ENCODE peak calls at places on chromosomes 1 and 21, in nine cellular contexts. J, C, T, O, X, W, K, M and N are unnamed samples.

GRCh38 chr1:63916485-63917360 is 142.9 kb downstream of the ROR1 start:
- DNase-seq in J (no peak), C (no peak), T (no peak), O (no peak), X (no peak), W (no peak), K (no peak), M (no peak), N (no peak)

GRCh38 chr21:33406493-33406892 is 3.3 kb downstream of the IFNGR2 start:
- DNase-seq in J (no peak), C (no peak), T (no peak), O (no peak), X (no peak), W (no peak), K (no peak), M (no peak), N (no peak)

GRCh38 chr1:167161242-167161641 is 59.4 kb upstream of the POU2F1 start:
- DNase-seq in J (no peak), C (no peak), T (no peak), O (no peak), X (no peak), W (no peak), K (no peak), M (peak; percentile 65), N (no peak)

GRCh38 chr1:110292327-110292741 is 46.8 kb upstream of the RBM15 start:
- DNase-seq in J (peak; percentile 63), C (no peak), T (no peak), O (no peak), X (no peak), W (no peak), K (peak; percentile 81), M (no peak), N (no peak)

GRCh38 chr1:9346566-9346965 is 53.9 kb downstream of the SPSB1 start:
- DNase-seq in J (no peak), C (no peak), T (no peak), O (no peak), X (no peak), W (no peak), K (no peak), M (no peak), N (no peak)

GRCh38 chr1:74392186-74392585 is 120.2 kb downstream of the LRRC53 start:
- DNase-seq in J (no peak), C (no peak), T (no peak), O (no peak), X (no peak), W (no peak), K (no peak), M (no peak), N (no peak)

GRCh38 chr21:16533692-16534407 is 804.1 kb downstream of the USP25 start:
- DNase-seq in J (no peak), C (no peak), T (no peak), O (no peak), X (no peak), W (peak; percentile 88), K (peak; percentile 60), M (no peak), N (no peak)

GRCh38 chr1:8660455-8660854 is 157.0 kb downstream of the RERE start:
- DNase-seq in J (peak; percentile 86), C (no peak), T (no peak), O (no peak), X (peak; percentile 76), W (peak; percentile 73), K (peak; percentile 96), M (no peak), N (no peak)

GRCh38 chr1:57064379-57064778 is 98.6 kb upstream of the C8B start:
- DNase-seq in J (no peak), C (no peak), T (no peak), O (no peak), X (no peak), W (no peak), K (no peak), M (no peak), N (no peak)

GRCh38 chr1:43358746-43359693 is at the start of gene CDC20:
- DNase-seq in J (peak; percentile 93), C (peak; percentile 99), T (peak; percentile 93), O (peak; percentile 97), X (peak; percentile 99), W (peak; percentile 98), K (peak; percentile 100), M (peak; percentile 98), N (peak; percentile 96)

GRCh38 chr1:231338270-231339128 is at the start of gene SPRTN:
- DNase-seq in J (no peak), C (no peak), T (no peak), O (no peak), X (no peak), W (no peak), K (peak; percentile 49), M (no peak), N (no peak)

GRCh38 chr1:29703596-29703995 is 467.3 kb downstream of the PTPRU start:
- DNase-seq in J (no peak), C (no peak), T (no peak), O (no peak), X (peak; percentile 38), W (peak; percentile 31), K (peak; percentile 74), M (peak; percentile 14), N (no peak)

GRCh38 chr1:1171551-1172340 is 1.9 kb upstream of the TTLL10 start:
- DNase-seq in J (no peak), C (no peak), T (peak; percentile 17), O (no peak), X (peak; percentile 74), W (no peak), K (no peak), M (no peak), N (no peak)

GRCh38 chr21:31289702-31290101 is 54.4 kb downstream of the TIAM1 start:
- DNase-seq in J (no peak), C (no peak), T (no peak), O (no peak), X (no peak), W (no peak), K (peak; percentile 12), M (no peak), N (no peak)

GRCh38 chr1:210347112-210347511 is 18.4 kb downstream of the HHAT start:
- DNase-seq in J (no peak), C (no peak), T (peak; percentile 5), O (no peak), X (no peak), W (no peak), K (peak; percentile 35), M (no peak), N (no peak)

GRCh38 chr1:113505357-113505756 is 115.0 kb downstream of the MAGI3 start:
- DNase-seq in J (no peak), C (no peak), T (no peak), O (no peak), X (no peak), W (no peak), K (no peak), M (no peak), N (no peak)

GRCh38 chr1:51618715-51619114 is 1.8 kb downstream of the OSBPL9 start:
- DNase-seq in J (no peak), C (no peak), T (no peak), O (no peak), X (no peak), W (no peak), K (no peak), M (no peak), N (no peak)

GRCh38 chr21:38973552-38973951 is 167.8 kb downstream of the ETS2 start:
- DNase-seq in J (no peak), C (no peak), T (no peak), O (no peak), X (no peak), W (no peak), K (no peak), M (no peak), N (no peak)

GRCh38 chr1:39745016-39745670 is 6.5 kb downstream of the PPIE start:
- DNase-seq in J (no peak), C (no peak), T (no peak), O (no peak), X (no peak), W (no peak), K (no peak), M (no peak), N (no peak)

GRCh38 chr1:172398193-172398592 is 22.3 kb upstream of the C1orf105 start:
- DNase-seq in J (no peak), C (no peak), T (no peak), O (no peak), X (no peak), W (peak; percentile 42), K (peak; percentile 53), M (no peak), N (no peak)